ENCODE peak calls at places on chromosomes 5 and 9, in five cellular contexts. L is transverse colon, Z is upper lobe of right lung, X is brain microvascular endothelial cell, O is H1. C is an unnamed sample. For H3K36me3, the result is how much of the 10 kb centered on the place peaks cover.

GRCh38 chr5:71905804-71906711 is 187.0 kb downstream of the CARTPT start:
- DNase-seq in X (no peak), O (no peak), Z (no peak), L (no peak), C (no peak)

GRCh38 chr5:55923177-55923872 is 71.4 kb downstream of the IL6ST start:
- DNase-seq in Z (no peak), L (no peak), O (no peak), X (no peak), C (no peak)

GRCh38 chr5:119059740-119060255 is 11.1 kb upstream of the DMXL1 start:
- DNase-seq in L (no peak), X (no peak), Z (no peak), O (no peak), C (no peak)

GRCh38 chr9:89714316-89714715 is 109.5 kb downstream of the GADD45G start:
- DNase-seq in L (peak), O (no peak), Z (no peak), X (no peak), C (peak)

GRCh38 chr5:102946971-102947370 is 173.0 kb downstream of the GIN1 start:
- DNase-seq in X (no peak), L (no peak), O (no peak), Z (no peak), C (no peak)

GRCh38 chr9:11016081-11016480 is 403.3 kb upstream of the PTPRD start:
- DNase-seq in O (peak), X (no peak), Z (no peak), L (no peak), C (no peak)

GRCh38 chr9:116207371-116208111 is 54.0 kb downstream of the PAPPA start:
- DNase-seq in Z (no peak), O (no peak), L (no peak), X (no peak), C (no peak)

GRCh38 chr5:111691508-111691907 is 65.5 kb downstream of the NREP start:
- DNase-seq in L (no peak), X (no peak), O (no peak), Z (no peak), C (no peak)

GRCh38 chr9:107782789-107783188 is 293.2 kb upstream of the KLF4 start:
- DNase-seq in Z (no peak), X (no peak), O (no peak), L (no peak), C (no peak)

GRCh38 chr5:179306191-179307005 is 38.9 kb downstream of the ADAMTS2 start:
- DNase-seq in L (peak), O (no peak), Z (peak), X (no peak), C (no peak)

GRCh38 chr5:22846686-22847085 is 6.5 kb downstream of the CDH12 start:
- DNase-seq in X (no peak), O (no peak), Z (no peak), L (no peak), C (no peak)

GRCh38 chr5:125595095-125595494 is 828.1 kb upstream of the GRAMD2B start:
- DNase-seq in Z (peak), L (peak), X (peak), O (no peak), C (peak)

GRCh38 chr5:76964018-76964417 is 11.2 kb downstream of the CRHBP start:
- DNase-seq in Z (no peak), L (no peak), O (no peak), X (no peak), C (no peak)

GRCh38 chr5:143016777-143017374 is 246.7 kb downstream of the ARHGAP26 start:
- DNase-seq in X (peak), O (no peak), L (peak), Z (no peak), C (peak)

GRCh38 chr9:21994996-21995651 is 533 bp downstream of the CDKN2B-AS1 start:
- DNase-seq in L (peak), O (no peak), Z (peak), X (peak), C (peak)

GRCh38 chr5:154477382-154478223 is 424 bp downstream of the HAND1 start:
- DNase-seq in X (no peak), L (no peak), Z (no peak), O (no peak), C (no peak)

GRCh38 chr5:115402822-115403577 is 106.5 kb upstream of the CCDC112 start:
- DNase-seq in X (no peak), L (no peak), O (no peak), Z (no peak), C (no peak)

GRCh38 chr9:129289131-129289731 is 111.2 kb upstream of the IER5L start:
- DNase-seq in O (no peak), Z (no peak), X (no peak), L (no peak), C (no peak)
- H3K36me3 ChIP-seq in O (under half), Z (under half), X (under half), L (under half), C (under half)

GRCh38 chr5:93364386-93364785 is 216.6 kb downstream of the NR2F1-AS1 start:
- DNase-seq in L (no peak), O (no peak), X (no peak), Z (no peak), C (no peak)
- H3K36me3 ChIP-seq in L (under half), O (under half), X (under half), Z (under half), C (under half)

DNA sequence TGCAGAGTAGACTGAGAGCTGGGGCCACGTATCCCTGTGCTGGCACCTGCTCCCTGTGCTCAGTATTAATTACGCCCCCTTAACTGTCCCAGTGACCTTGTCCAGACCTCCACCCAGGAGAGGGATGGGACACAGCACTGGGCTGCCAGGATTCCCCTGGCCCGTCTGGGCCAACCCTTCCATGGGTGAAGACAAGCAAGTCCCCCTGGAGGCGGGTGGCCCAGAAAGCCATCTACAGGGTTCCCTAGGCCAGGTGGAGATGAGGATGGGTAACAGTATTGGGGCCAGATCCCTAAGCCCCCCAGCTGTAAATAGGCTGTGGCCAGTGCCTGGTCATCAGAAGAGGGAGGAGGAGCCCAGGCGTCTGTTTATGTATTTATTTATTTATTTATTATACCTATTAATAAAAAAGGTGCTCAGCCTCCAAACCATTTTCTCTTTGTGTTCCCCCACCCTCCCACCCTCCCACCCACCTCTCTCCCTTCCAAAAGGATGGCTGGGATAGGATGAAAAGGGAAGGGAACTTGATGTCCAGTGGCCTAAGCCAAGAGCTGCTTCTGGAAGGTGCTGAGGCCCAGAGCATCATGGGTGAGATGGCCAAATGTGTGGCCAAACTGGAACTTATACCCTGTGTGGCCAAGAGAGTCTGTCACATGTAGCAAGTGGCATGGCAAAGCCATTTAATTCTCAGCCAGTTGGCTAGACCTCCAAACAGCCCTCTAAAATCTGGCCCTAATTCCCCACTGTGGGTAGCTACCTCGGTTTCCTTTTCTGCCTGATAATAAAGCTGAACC is 43.4 kb upstream of the TESK1 start:
- DNase-seq in X (no peak), O (no peak), Z (no peak), L (no peak), C (no peak)
- H3K36me3 ChIP-seq in X (half or more), O (under half), Z (under half), L (under half), C (under half)

GRCh38 chr5:39016587-39017275 is 57.5 kb downstream of the RICTOR start:
- DNase-seq in O (no peak), X (no peak), Z (no peak), L (no peak), C (no peak)

GRCh38 chr5:39013938-39014337 is 60.3 kb downstream of the RICTOR start:
- DNase-seq in L (no peak), O (no peak), Z (no peak), X (no peak), C (no peak)

GRCh38 chr5:39015743-39016586 is 58.2 kb downstream of the RICTOR start:
- DNase-seq in Z (no peak), L (no peak), O (no peak), X (peak), C (no peak)

GRCh38 chr5:39017504-39017903 is 56.7 kb downstream of the RICTOR start:
- DNase-seq in O (no peak), Z (no peak), L (no peak), X (no peak), C (no peak)

GRCh38 chr5:39014544-39014943 is 59.7 kb downstream of the RICTOR start:
- DNase-seq in O (no peak), Z (no peak), L (no peak), X (peak), C (no peak)
- H3K36me3 ChIP-seq in O (under half), Z (under half), L (under half), X (under half), C (under half)

GRCh38 chr5:178230879-178231735 is 1.5 kb downstream of the PHYKPL start:
- DNase-seq in X (peak), L (peak), Z (no peak), O (no peak), C (peak)
- H3K36me3 ChIP-seq in X (under half), L (under half), Z (under half), O (under half), C (under half)

GRCh38 chr9:134710912-134711311 is 69.3 kb downstream of the COL5A1 start:
- DNase-seq in L (no peak), O (no peak), X (no peak), Z (no peak), C (no peak)

GRCh38 chr9:134709512-134710270 is 68.1 kb downstream of the COL5A1 start:
- DNase-seq in X (peak), O (no peak), Z (no peak), L (no peak), C (peak)

GRCh38 chr9:134712243-134712642 is 70.6 kb downstream of the COL5A1 start:
- DNase-seq in Z (no peak), O (no peak), L (no peak), X (no peak), C (no peak)

GRCh38 chr9:134708672-134709038 is 67.1 kb downstream of the COL5A1 start:
- DNase-seq in L (no peak), Z (no peak), X (no peak), O (no peak), C (no peak)

GRCh38 chr9:134710271-134710540 is 68.6 kb downstream of the COL5A1 start:
- DNase-seq in L (no peak), X (no peak), O (no peak), Z (no peak), C (no peak)
- H3K36me3 ChIP-seq in L (under half), X (half or more), O (under half), Z (under half), C (under half)

DNA sequence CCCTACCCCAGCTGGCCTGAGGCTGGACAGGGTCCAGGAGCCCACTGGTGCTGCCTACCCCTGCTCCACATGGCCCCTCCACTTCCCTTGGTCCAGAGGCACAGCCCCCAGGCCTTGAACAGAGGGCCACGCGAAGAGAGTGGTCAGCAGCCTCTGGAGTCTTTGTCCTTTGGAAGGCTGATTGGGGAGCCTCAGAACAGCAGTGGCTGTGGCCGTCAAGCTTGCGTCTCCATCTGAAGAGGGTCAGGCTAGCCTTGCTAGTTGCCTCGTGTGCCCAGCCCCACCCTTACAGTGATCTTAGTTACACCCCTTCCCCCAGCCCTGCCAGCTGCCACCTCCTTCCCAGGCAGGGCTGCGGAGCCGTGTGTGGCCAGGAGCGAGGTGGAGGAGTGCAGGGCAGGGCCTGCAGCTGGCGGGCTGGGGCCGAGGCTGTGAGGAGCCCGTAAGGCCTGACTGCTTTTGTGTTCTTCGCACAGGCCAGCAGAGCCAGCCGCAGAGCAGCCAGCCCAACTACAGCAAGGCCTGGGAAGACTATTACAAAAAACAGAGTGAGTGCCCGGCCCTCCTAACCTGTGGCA is 30.1 kb upstream of the PRDM12 start:
- DNase-seq in O (no peak), X (no peak), Z (peak), L (no peak), C (no peak)
- H3K36me3 ChIP-seq in O (under half), X (half or more), Z (half or more), L (under half), C (half or more)

GRCh38 chr5:150014456-150014855 is 13.9 kb downstream of the HMGXB3 start:
- DNase-seq in L (no peak), X (no peak), Z (no peak), O (no peak), C (no peak)
- H3K36me3 ChIP-seq in L (under half), X (half or more), Z (half or more), O (under half), C (under half)

DNA sequence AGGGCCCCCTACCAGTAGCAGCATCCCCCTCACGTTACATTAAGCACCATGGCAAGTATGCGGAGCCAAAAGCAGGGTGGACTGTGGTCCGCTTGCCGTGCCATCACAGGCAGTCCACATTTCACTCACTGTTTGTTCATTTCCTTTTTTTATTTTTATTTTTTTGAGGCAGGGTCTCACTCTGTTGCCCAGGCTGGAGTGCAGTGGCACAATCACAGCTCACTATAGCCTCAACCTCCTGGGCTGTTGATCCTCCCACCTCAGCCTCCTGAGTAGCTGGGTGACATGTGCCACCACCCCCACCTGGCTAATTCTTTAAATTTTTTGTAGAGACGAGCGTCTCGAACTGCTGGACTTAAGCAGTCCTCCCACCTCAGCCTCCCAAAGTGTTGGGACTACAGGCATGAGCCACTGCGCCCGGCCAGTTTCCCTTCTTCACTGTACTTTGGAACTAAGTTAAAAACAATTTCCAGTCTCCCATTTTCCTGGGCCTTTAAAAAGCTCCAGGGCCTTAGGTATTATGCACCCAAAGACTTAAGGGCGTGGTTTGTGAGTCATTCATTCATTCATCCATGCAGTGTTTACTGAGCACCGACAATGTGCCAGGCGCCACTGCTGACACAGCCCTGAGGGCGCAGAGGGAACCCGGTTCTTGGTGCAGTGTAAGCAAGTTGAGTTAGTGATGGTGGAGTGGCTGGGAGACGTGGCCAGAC is 19.9 kb downstream of the PRRX2 start:
- DNase-seq in O (no peak), L (no peak), X (no peak), Z (no peak), C (no peak)
- H3K36me3 ChIP-seq in O (under half), L (under half), X (under half), Z (under half), C (under half)